ENCODE peak calls at places on chromosomes 7 and 10, in four cellular contexts. One of them, this sample, is unnamed.

GRCh38 chr10:6755891-6756460 is 175.9 kb upstream of the PRKCQ start:
- DNase-seq in Daoy: no peak
- DNase-seq in naive thymus-derived CD4-positive, alpha-beta T cell: no peak
- DNase-seq in GM04504: no peak
- DNase-seq in this sample: peak

GRCh38 chr10:47160229-47160908 is 139.6 kb upstream of the GDF10 start:
- DNase-seq in Daoy: no peak
- DNase-seq in naive thymus-derived CD4-positive, alpha-beta T cell: no peak
- DNase-seq in GM04504: no peak
- DNase-seq in this sample: no peak

GRCh38 chr10:119516381-119517234 is 25.9 kb downstream of the RGS10 start:
- DNase-seq in Daoy: no peak
- DNase-seq in naive thymus-derived CD4-positive, alpha-beta T cell: peak
- DNase-seq in GM04504: no peak
- DNase-seq in this sample: no peak

GRCh38 chr10:61971016-61971350 is 69.5 kb downstream of the ARID5B start:
- DNase-seq in Daoy: no peak
- DNase-seq in naive thymus-derived CD4-positive, alpha-beta T cell: no peak
- DNase-seq in GM04504: no peak
- DNase-seq in this sample: no peak

GRCh38 chr10:77400041-77400440 is 237.6 kb downstream of the KCNMA1 start:
- DNase-seq in Daoy: no peak
- DNase-seq in naive thymus-derived CD4-positive, alpha-beta T cell: no peak
- DNase-seq in GM04504: no peak
- DNase-seq in this sample: no peak

GRCh38 chr7:72336887-72337821 is 75.0 kb downstream of the CALN1 start:
- DNase-seq in Daoy: no peak
- DNase-seq in naive thymus-derived CD4-positive, alpha-beta T cell: no peak
- DNase-seq in GM04504: no peak
- DNase-seq in this sample: no peak

GRCh38 chr10:113732160-113732881 is 19.2 kb upstream of the PLEKHS1 start:
- DNase-seq in Daoy: no peak
- DNase-seq in naive thymus-derived CD4-positive, alpha-beta T cell: no peak
- DNase-seq in GM04504: no peak
- DNase-seq in this sample: no peak

GRCh38 chr7:35248576-35249536 is 5.0 kb downstream of the TBX20 start:
- DNase-seq in Daoy: peak
- DNase-seq in naive thymus-derived CD4-positive, alpha-beta T cell: no peak
- DNase-seq in GM04504: no peak
- DNase-seq in this sample: no peak

GRCh38 chr10:129861776-129862530 is 102.1 kb downstream of the EBF3 start:
- DNase-seq in Daoy: no peak
- DNase-seq in naive thymus-derived CD4-positive, alpha-beta T cell: no peak
- DNase-seq in GM04504: no peak
- DNase-seq in this sample: no peak

GRCh38 chr7:99789441-99790070 is 5.6 kb upstream of the CYP3A4 start:
- DNase-seq in Daoy: no peak
- DNase-seq in naive thymus-derived CD4-positive, alpha-beta T cell: no peak
- DNase-seq in GM04504: peak
- DNase-seq in this sample: peak

GRCh38 chr10:72567421-72567820 is 58.5 kb downstream of the MICU1 start:
- DNase-seq in Daoy: peak
- DNase-seq in naive thymus-derived CD4-positive, alpha-beta T cell: no peak
- DNase-seq in GM04504: no peak
- DNase-seq in this sample: no peak

GRCh38 chr7:155763122-155763521 is 49.1 kb downstream of the SHH start:
- DNase-seq in Daoy: no peak
- DNase-seq in naive thymus-derived CD4-positive, alpha-beta T cell: no peak
- DNase-seq in GM04504: no peak
- DNase-seq in this sample: no peak

GRCh38 chr10:95480102-95480900 is 80.9 kb downstream of the SORBS1 start:
- DNase-seq in Daoy: no peak
- DNase-seq in naive thymus-derived CD4-positive, alpha-beta T cell: no peak
- DNase-seq in GM04504: no peak
- DNase-seq in this sample: no peak

GRCh38 chr7:152894295-152895170 is 135.0 kb downstream of the ACTR3B start:
- DNase-seq in Daoy: peak
- DNase-seq in naive thymus-derived CD4-positive, alpha-beta T cell: no peak
- DNase-seq in GM04504: no peak
- DNase-seq in this sample: no peak

This sample was measured in GM04503.